ENCODE peak calls at places on chromosomes 3 and 15, in six cellular contexts. I is H1, B is HepG2, E is GM12891, R is K562, C is GM12878. G is an unnamed sample.

GRCh38 chr3:195777975-195778374 is 33.8 kb downstream of the MUC4 start:
- DNase-seq in I (no peak), B (no peak), E (no peak), R (no peak), C (no peak), G (no peak)

GRCh38 chr3:134606033-134607025 is 44.5 kb downstream of the KY start:
- DNase-seq in I (no peak), B (no peak), E (no peak), R (no peak), C (no peak), G (no peak)

GRCh38 chr3:112409061-112409460 is 76.1 kb downstream of the CD200 start:
- DNase-seq in I (no peak), B (no peak), E (no peak), R (no peak), C (no peak), G (no peak)

GRCh38 chr15:45648521-45649200 is 13.8 kb downstream of the SQOR start:
- DNase-seq in I (no peak), B (peak; percentile 76), E (no peak), R (no peak), C (no peak), G (no peak)

GRCh38 chr15:44028349-44028748 is 166.7 kb downstream of the FRMD5 start:
- DNase-seq in I (no peak), B (no peak), E (no peak), R (no peak), C (no peak), G (no peak)

GRCh38 chr3:106296111-106296510 is 427.3 kb upstream of the CBLB start:
- DNase-seq in I (no peak), B (no peak), E (no peak), R (no peak), C (no peak), G (no peak)

GRCh38 chr3:183188895-183189462 is 26.4 kb upstream of the LAMP3 start:
- DNase-seq in I (peak; percentile 73), B (peak; percentile 10), E (peak; percentile 24), R (peak; percentile 38), C (no peak), G (no peak)

GRCh38 chr15:29925227-29926082 is 103.2 kb upstream of the TJP1 start:
- DNase-seq in I (peak; percentile 93), B (peak; percentile 57), E (peak; percentile 25), R (peak; percentile 39), C (no peak), G (no peak)

GRCh38 chr3:12541625-12542024 is 3.7 kb downstream of the MKRN2OS start:
- DNase-seq in I (no peak), B (no peak), E (no peak), R (no peak), C (no peak), G (no peak)

GRCh38 chr15:81536296-81536695 is 162.3 kb upstream of the TMC3 start:
- DNase-seq in I (no peak), B (no peak), E (no peak), R (no peak), C (no peak), G (no peak)

GRCh38 chr3:66472313-66473134 is 28.3 kb downstream of the LRIG1 start:
- DNase-seq in I (no peak), B (no peak), E (peak; percentile 26), R (no peak), C (peak; percentile 72), G (no peak)

GRCh38 chr3:114393367-114394072 is 99.7 kb downstream of the TIGIT start:
- DNase-seq in I (no peak), B (no peak), E (no peak), R (no peak), C (no peak), G (no peak)

GRCh38 chr3:144363856-144364255 is 392.2 kb downstream of the DIPK2A start:
- DNase-seq in I (no peak), B (no peak), E (no peak), R (no peak), C (no peak), G (no peak)

GRCh38 chr3:15064299-15064834 is 748 bp downstream of the MRPS25 start:
- DNase-seq in I (no peak), B (no peak), E (no peak), R (peak; percentile 41), C (no peak), G (peak; percentile 41)

GRCh38 chr3:195921334-195921771 is 13.0 kb upstream of the TNK2 start:
- DNase-seq in I (no peak), B (no peak), E (no peak), R (peak; percentile 26), C (no peak), G (no peak)

DNA sequence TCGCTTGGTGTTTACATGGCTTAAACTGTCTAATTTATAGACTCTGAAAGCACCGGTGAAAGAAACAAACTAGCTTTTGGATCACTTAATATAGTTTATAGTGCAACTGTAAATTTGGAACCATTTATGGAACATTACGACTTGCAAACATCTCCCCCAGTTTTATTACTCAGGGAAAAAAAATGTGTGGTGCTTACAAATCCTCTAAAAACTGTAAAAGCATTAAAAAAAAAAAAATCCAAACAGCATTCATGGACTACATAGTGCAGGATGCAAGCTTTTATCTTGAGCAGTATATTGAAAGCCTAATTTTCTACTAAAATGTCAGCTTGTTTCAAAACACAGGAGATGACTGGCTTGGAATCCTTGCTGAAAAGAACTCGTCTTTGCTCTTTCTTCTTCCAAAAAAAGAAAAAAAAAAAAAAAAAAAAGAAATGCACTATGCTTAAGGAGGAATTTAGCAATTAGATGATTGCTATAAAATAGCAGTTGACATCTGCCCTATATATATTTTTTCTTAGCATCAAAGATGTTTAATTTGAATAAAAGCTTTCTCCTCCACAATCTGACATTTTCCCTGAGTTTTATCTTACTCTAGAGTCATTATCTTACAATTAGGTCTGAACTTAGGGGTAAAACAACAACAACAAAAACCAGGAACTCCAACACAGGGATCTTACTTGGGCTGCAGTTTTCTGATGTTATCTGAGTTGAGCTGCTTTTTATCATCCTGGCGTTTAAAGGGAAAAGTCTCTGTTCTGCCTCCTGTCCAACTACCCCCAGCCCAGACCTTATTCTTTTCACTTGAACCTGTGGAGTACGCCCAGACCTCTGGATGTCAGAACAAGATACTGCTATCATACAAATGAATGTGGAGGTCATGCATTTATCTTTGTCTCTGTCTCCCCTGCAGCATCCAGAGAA is 62.6 kb upstream of the PDZRN3 start:
- DNase-seq in I (no peak), B (no peak), E (no peak), R (no peak), C (no peak), G (no peak)
- TF ChIP-seq TAF1 in I (no peak), B (no peak), E (no peak), R (no peak), C (no peak), G (no peak)

DNA sequence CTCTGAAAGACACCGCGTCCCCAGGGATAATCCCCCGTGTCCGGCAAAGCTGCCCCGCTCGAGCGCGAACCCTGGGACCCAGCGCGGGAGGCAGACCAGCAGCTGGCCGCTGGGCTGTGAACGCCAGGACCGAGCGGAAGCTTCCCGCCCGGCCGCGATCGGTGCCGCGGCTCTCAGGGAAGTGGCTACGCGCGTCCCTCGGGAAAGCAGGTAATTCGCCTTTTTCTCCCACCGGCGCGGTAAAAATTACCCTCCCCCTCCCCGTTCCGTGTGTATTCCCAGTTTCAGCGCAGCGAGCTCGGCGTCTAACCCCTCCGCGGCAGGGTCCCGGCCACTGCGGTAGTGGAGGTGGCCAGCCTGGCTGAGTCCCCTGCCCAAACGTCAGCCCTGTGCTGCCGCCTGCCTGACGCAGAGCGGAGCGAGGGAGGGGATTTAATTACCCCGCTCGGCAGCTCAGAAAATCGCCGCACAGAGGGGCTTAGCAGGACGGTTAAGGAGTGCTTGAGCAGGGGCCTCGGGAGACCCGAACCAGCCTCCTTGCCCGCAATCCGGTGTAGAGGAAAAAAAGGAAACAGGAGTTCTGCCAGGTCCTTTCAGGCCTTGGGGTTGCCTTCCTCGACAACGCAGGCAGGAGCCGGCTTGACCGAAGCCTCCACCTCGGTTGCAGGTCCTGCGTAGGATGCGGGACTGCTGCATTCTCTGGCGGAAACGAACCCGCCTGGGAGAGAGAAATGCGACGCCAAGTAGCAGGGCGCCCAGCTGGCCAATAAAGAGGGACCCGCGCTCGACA is 2.9 kb downstream of the GATA2 start:
- DNase-seq in I (peak; percentile 81), B (peak; percentile 37), E (no peak), R (no peak), C (no peak), G (no peak)
- TF ChIP-seq POLR2A in I (no peak), B (no peak), E (no peak), R (peak; percentile 62), C (no peak), G (no peak)

GRCh38 chr3:190192087-190192486 is 71.4 kb upstream of the P3H2 start:
- DNase-seq in I (no peak), B (no peak), E (no peak), R (no peak), C (no peak), G (no peak)

GRCh38 chr3:190183121-190183520 is 62.4 kb upstream of the P3H2 start:
- DNase-seq in I (no peak), B (no peak), E (no peak), R (no peak), C (no peak), G (no peak)

GRCh38 chr3:190192807-190193206 is 72.1 kb upstream of the P3H2 start:
- DNase-seq in I (no peak), B (no peak), E (no peak), R (no peak), C (no peak), G (no peak)

GRCh38 chr3:190193210-190193609 is 72.5 kb upstream of the P3H2 start:
- DNase-seq in I (no peak), B (no peak), E (no peak), R (no peak), C (no peak), G (no peak)

DNA sequence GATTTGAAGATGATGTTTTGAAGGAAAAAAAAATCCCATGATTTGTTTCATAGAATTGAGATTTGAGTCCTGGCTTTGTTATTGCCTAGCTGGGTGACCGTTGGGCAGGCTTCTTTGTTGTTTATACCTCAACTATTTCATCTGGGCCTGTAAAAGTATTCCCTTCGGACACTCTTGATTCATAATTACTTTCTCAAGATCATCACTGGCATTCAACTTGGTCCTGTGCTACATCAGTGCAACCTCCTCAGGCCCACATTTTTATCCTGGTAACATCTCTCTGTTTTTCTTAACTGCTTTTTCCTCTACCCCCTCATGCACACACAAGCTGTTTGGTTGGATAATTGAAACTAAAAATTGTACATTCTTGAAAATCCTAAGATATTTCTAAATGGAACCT is 67.5 kb upstream of the P3H2 start:
- DNase-seq in I (no peak), B (no peak), E (no peak), R (no peak), C (no peak), G (no peak)
- TF ChIP-seq POLR2AphosphoS5 in I (no peak), B (no peak), E (no peak), R (no peak), C (no peak), G (no peak)

GRCh38 chr3:126399756-126400155 is 5.0 kb downstream of the CFAP100 start:
- DNase-seq in I (no peak), B (no peak), E (no peak), R (no peak), C (no peak), G (no peak)

GRCh38 chr3:126399348-126399730 is 4.6 kb downstream of the CFAP100 start:
- DNase-seq in I (no peak), B (no peak), E (no peak), R (no peak), C (peak; percentile 64), G (no peak)

GRCh38 chr3:126401611-126402160 is 7.0 kb downstream of the CFAP100 start:
- DNase-seq in I (no peak), B (no peak), E (no peak), R (no peak), C (no peak), G (no peak)

GRCh38 chr3:126402666-126403302 is 8.1 kb downstream of the CFAP100 start:
- DNase-seq in I (no peak), B (no peak), E (no peak), R (no peak), C (no peak), G (no peak)

GRCh38 chr3:126402178-126402577 is 7.5 kb downstream of the CFAP100 start:
- DNase-seq in I (no peak), B (no peak), E (no peak), R (no peak), C (no peak), G (no peak)
- TF ChIP-seq TAF1 in I (no peak), B (no peak), E (no peak), R (no peak), C (no peak), G (no peak)